ENCODE peak calls at places on chromosomes 4 and X, in eight cellular contexts. Z is NB4, X is body of pancreas, K is K562, R is Peyer's patch, Q is A549, P is breast epithelium, G is transverse colon. E is an unnamed sample.

GRCh38 chr4:101290651-101291050 is 56.7 kb downstream of the PPP3CA start:
- DNase-seq in Z (no peak), P (no peak), R (no peak), G (no peak), Q (no peak), X (no peak), K (no peak), E (no peak)

GRCh38 chrX:46758163-46758955 is 559 bp downstream of the SLC9A7 start:
- DNase-seq in Q (peak), R (peak), X (peak), Z (no peak), G (peak), K (no peak), P (no peak), E (no peak)

GRCh38 chrX:826026-826425 is 195.4 kb downstream of the SHOX start:
- DNase-seq in X (no peak), G (no peak), K (no peak), Q (no peak), Z (no peak), P (no peak), R (no peak), E (no peak)

GRCh38 chrX:24494544-24495113 is 29.5 kb downstream of the PDK3 start:
- DNase-seq in R (no peak), P (peak), Z (no peak), X (peak), Q (peak), K (no peak), G (peak), E (no peak)

GRCh38 chrX:43469391-43470054 is 186.6 kb upstream of the MAOA start:
- DNase-seq in Q (no peak), R (no peak), P (no peak), Z (no peak), G (no peak), X (no peak), K (no peak), E (no peak)

GRCh38 chr4:3369781-3370660 is 71.7 kb upstream of the HGFAC start:
- DNase-seq in P (no peak), X (no peak), Z (peak), R (peak), G (no peak), K (no peak), Q (no peak), E (peak)

GRCh38 chr4:151417164-151417571 is 8.2 kb downstream of the FHIP1A start:
- DNase-seq in P (no peak), G (no peak), Q (no peak), X (no peak), R (no peak), Z (peak), K (no peak), E (no peak)

GRCh38 chr4:94256833-94257232 is 49.2 kb downstream of the SMARCAD1 start:
- DNase-seq in K (no peak), P (no peak), Q (peak), Z (peak), R (no peak), G (no peak), X (no peak), E (no peak)

GRCh38 chr4:134141728-134142127 is 59.9 kb downstream of the PABPC4L start:
- DNase-seq in Z (no peak), Q (no peak), K (no peak), X (no peak), R (no peak), G (no peak), P (no peak), E (no peak)

GRCh38 chrX:150088766-150089518 is 150.7 kb upstream of the EOLA2 start:
- DNase-seq in K (no peak), X (no peak), P (no peak), G (no peak), Q (no peak), R (no peak), Z (no peak), E (no peak)

GRCh38 chr4:87317527-87317926 is 5.2 kb downstream of the HSD17B13 start:
- DNase-seq in R (no peak), K (no peak), Q (peak), Z (no peak), X (peak), P (no peak), G (no peak), E (no peak)

GRCh38 chr4:141102367-141102766 is 30.9 kb downstream of the RNF150 start:
- DNase-seq in P (no peak), G (no peak), Q (peak), X (no peak), Z (no peak), K (no peak), R (no peak), E (peak)

GRCh38 chrX:153501530-153501929 is 6.8 kb downstream of the BGN start:
- DNase-seq in Q (no peak), X (no peak), R (no peak), Z (no peak), K (no peak), G (no peak), P (no peak), E (no peak)

GRCh38 chr4:184598753-184599491 is 50.3 kb downstream of the CASP3 start:
- DNase-seq in G (no peak), Q (no peak), R (no peak), P (no peak), Z (no peak), X (no peak), K (no peak), E (no peak)

DNA sequence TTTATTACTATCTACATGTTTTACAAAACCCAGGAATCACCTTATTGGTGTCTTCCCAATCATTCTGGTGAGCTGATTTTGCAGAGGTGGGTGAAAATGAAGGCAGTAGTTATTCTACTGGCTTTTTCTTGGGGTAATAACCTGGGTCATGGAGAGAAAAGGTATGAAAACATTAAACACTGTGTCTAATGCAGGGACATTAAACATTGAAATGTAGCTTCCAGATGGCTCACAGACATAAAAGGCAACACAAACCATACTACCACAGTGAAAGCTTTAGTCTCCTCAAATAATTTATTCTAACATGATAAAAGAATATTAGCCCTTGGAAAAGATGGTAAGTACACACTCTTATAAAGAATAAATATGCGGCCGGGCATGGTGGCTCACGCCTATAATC is 8.0 kb downstream of the SETD7 start:
- DNase-seq in Q (no peak), R (no peak), Z (no peak), K (no peak), P (no peak), X (no peak), G (no peak), E (no peak)
- TF ChIP-seq POLR2A in Q (no peak), R (no peak), Z (no peak), K (no peak), P (no peak), X (no peak), G (no peak), E (no peak)

GRCh38 chr4:146524663-146525062 is 2.9 kb upstream of the SLC10A7 start:
- DNase-seq in K (no peak), R (no peak), Q (no peak), Z (no peak), P (no peak), G (no peak), X (no peak), E (no peak)

GRCh38 chr4:146521543-146522097 is at the start of gene SLC10A7:
- DNase-seq in R (peak), K (peak), X (peak), G (peak), Z (peak), Q (peak), P (peak), E (peak)

GRCh38 chr4:146522862-146523205 is 1.1 kb upstream of the SLC10A7 start:
- DNase-seq in X (no peak), P (no peak), K (no peak), Q (peak), Z (peak), R (no peak), G (no peak), E (no peak)

GRCh38 chr4:146522098-146522861 is 540 bp upstream of the SLC10A7 start:
- DNase-seq in X (peak), Z (peak), P (peak), G (peak), R (peak), K (peak), Q (peak), E (peak)

DNA sequence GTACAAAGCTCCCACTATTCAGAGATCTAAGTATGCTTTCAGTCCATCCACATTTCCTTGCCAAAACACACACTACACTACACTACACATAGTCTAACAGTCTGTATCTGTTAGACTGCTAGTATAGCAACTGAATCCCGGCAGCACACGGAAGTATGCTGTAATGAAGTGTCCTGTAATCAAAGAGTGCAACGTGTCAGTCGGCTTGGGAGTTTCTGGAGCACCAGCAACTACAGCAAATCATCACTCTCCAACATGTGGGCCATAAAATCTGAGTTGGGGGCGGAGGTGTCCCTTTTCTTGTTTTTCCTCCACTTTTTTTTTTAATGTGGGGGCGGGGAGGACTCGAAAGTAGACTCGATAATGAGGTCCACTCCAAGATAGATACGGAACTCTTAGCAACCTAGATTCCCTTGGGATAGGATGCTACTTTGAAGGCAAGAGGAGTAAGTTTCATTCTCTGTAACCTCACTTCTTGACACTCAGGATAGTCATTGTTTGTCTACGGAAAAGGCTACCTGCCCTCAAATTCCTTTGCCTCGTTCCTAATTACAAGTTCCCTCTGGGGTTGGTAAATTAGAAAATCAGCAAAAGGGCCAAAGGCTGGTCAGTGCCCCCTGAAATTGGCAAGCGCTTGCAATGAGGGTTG is 722 bp downstream of the SLC10A7 start:
- DNase-seq in R (no peak), K (peak), Q (peak), X (peak), G (peak), Z (peak), P (no peak), E (no peak)
- TF ChIP-seq POLR2A in R (peak), K (no peak), Q (no peak), X (peak), G (peak), Z (no peak), P (no peak), E (no peak)

DNA sequence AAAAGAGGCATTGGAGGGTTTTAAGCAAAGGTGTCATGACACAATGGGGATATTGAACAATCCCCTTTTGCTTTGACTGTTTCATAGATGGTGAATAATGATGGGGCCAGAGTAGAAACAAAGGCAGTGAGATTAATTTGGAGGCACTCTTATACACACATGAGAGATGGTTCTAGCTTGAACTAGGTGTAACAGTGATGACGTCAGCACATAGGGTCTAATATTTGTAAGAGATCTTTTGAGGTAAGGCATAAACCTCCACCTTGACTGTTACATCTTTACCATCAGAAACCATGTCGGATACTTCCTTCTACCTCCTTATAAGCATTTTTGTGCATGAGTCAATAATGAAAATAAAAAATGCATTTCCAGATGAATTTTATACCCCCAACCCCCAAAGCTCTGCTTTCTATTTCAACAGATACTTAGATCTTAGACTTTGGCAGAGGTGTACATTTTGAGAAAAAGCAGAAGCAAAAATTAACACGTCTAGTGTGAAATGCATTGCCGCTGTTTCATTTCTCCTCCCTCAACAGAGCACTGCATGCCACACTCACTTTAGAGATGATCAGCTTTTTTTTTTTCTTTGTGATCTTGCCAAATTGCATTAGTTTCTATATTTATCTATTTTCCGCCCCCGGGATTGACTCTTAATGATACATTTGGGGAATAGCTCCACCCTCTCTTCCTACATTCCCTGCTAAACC is 87.2 kb downstream of the HS3ST1 start:
- DNase-seq in X (no peak), Q (no peak), G (no peak), Z (no peak), K (no peak), R (no peak), P (no peak), E (no peak)
- TF ChIP-seq POLR2A in X (no peak), Q (no peak), G (no peak), Z (no peak), K (no peak), R (no peak), P (no peak), E (no peak)

GRCh38 chr4:77007358-77008230 is 58.0 kb downstream of the SEPTIN11 start:
- DNase-seq in X (no peak), R (no peak), G (no peak), Q (no peak), K (no peak), P (no peak), Z (no peak), E (peak)
- TF ChIP-seq POLR2A in X (no peak), R (no peak), G (no peak), Q (no peak), K (no peak), P (no peak), Z (no peak), E (no peak)

E was measured in H54.